ENCODE peak calls at places on chromosomes 13 and 19, in six cellular contexts. One of them, this sample, is unnamed.

GRCh38 chr13:66952507-66952906 is 277.6 kb downstream of the PCDH9 start:
- DNase-seq in dorsolateral prefrontal cortex: no peak
- DNase-seq in thoracic aorta: no peak
- DNase-seq in ascending aorta: no peak
- DNase-seq in thyroid gland: no peak
- DNase-seq in A549: no peak
- DNase-seq in this sample: no peak

GRCh38 chr13:95437561-95437960 is 115.0 kb upstream of the CLDN10 start:
- DNase-seq in thoracic aorta: no peak
- DNase-seq in A549: peak; percentile 4
- DNase-seq in dorsolateral prefrontal cortex: no peak
- DNase-seq in ascending aorta: no peak
- DNase-seq in thyroid gland: no peak
- DNase-seq in this sample: peak; percentile 10

GRCh38 chr13:24221007-24221406 is 60.5 kb downstream of the SPATA13 start:
- DNase-seq in dorsolateral prefrontal cortex: no peak
- DNase-seq in thyroid gland: no peak
- DNase-seq in thoracic aorta: no peak
- DNase-seq in A549: peak; percentile 76
- DNase-seq in ascending aorta: no peak
- DNase-seq in this sample: no peak

GRCh38 chr19:41945135-41945766 is 13.9 kb downstream of the RABAC1 start:
- DNase-seq in dorsolateral prefrontal cortex: no peak
- DNase-seq in thoracic aorta: no peak
- DNase-seq in ascending aorta: no peak
- DNase-seq in thyroid gland: peak; percentile 31
- DNase-seq in A549: no peak
- DNase-seq in this sample: no peak

GRCh38 chr13:48551329-48551728 is 18.4 kb upstream of the RCBTB2 start:
- DNase-seq in thoracic aorta: no peak
- DNase-seq in A549: no peak
- DNase-seq in ascending aorta: no peak
- DNase-seq in dorsolateral prefrontal cortex: no peak
- DNase-seq in thyroid gland: no peak
- DNase-seq in this sample: no peak

GRCh38 chr19:15539638-15540037 is 31.3 kb downstream of the CYP4F22 start:
- DNase-seq in ascending aorta: no peak
- DNase-seq in thoracic aorta: no peak
- DNase-seq in thyroid gland: no peak
- DNase-seq in A549: no peak
- DNase-seq in dorsolateral prefrontal cortex: no peak
- DNase-seq in this sample: no peak

GRCh38 chr19:45451181-45451849 is 16.5 kb upstream of the FOSB start:
- DNase-seq in A549: no peak
- DNase-seq in thoracic aorta: no peak
- DNase-seq in thyroid gland: peak; percentile 61
- DNase-seq in dorsolateral prefrontal cortex: no peak
- DNase-seq in ascending aorta: peak; percentile 79
- DNase-seq in this sample: peak; percentile 69

GRCh38 chr19:1584500-1585242 is 8.0 kb downstream of the MBD3 start:
- DNase-seq in thoracic aorta: no peak
- DNase-seq in A549: no peak
- DNase-seq in dorsolateral prefrontal cortex: no peak
- DNase-seq in thyroid gland: no peak
- DNase-seq in ascending aorta: no peak
- DNase-seq in this sample: no peak

GRCh38 chr19:45423589-45424190 is at the start of gene ERCC1:
- DNase-seq in A549: peak; percentile 98
- DNase-seq in thyroid gland: peak; percentile 99
- DNase-seq in dorsolateral prefrontal cortex: peak; percentile 94
- DNase-seq in thoracic aorta: peak; percentile 89
- DNase-seq in ascending aorta: peak; percentile 98
- DNase-seq in this sample: peak; percentile 97

GRCh38 chr13:112179995-112180394 is 113.0 kb downstream of the SOX1 start:
- DNase-seq in ascending aorta: no peak
- DNase-seq in thoracic aorta: no peak
- DNase-seq in dorsolateral prefrontal cortex: no peak
- DNase-seq in thyroid gland: no peak
- DNase-seq in A549: no peak
- DNase-seq in this sample: no peak

GRCh38 chr19:45443462-45444317 is 20.0 kb upstream of the ERCC1 start:
- DNase-seq in thyroid gland: peak; percentile 98
- DNase-seq in A549: peak; percentile 98
- DNase-seq in thoracic aorta: peak; percentile 95
- DNase-seq in ascending aorta: peak; percentile 100
- DNase-seq in dorsolateral prefrontal cortex: peak; percentile 77
- DNase-seq in this sample: peak; percentile 95

GRCh38 chr13:112785419-112785856 is 95.6 kb downstream of the ATP11A start:
- DNase-seq in thyroid gland: no peak
- DNase-seq in dorsolateral prefrontal cortex: no peak
- DNase-seq in A549: no peak
- DNase-seq in thoracic aorta: no peak
- DNase-seq in ascending aorta: no peak
- DNase-seq in this sample: no peak

GRCh38 chr19:46126086-46126485 is 1.6 kb upstream of the IGFL3 start:
- DNase-seq in A549: no peak
- DNase-seq in ascending aorta: no peak
- DNase-seq in dorsolateral prefrontal cortex: no peak
- DNase-seq in thoracic aorta: no peak
- DNase-seq in thyroid gland: no peak
- DNase-seq in this sample: peak; percentile 19

GRCh38 chr13:99404005-99404755 is 97.0 kb upstream of the GPR183 start:
- DNase-seq in thoracic aorta: no peak
- DNase-seq in A549: no peak
- DNase-seq in ascending aorta: peak; percentile 56
- DNase-seq in thyroid gland: no peak
- DNase-seq in dorsolateral prefrontal cortex: no peak
- DNase-seq in this sample: no peak

GRCh38 chr13:110981379-110981778 is 66.5 kb upstream of the ANKRD10 start:
- DNase-seq in dorsolateral prefrontal cortex: no peak
- DNase-seq in ascending aorta: no peak
- DNase-seq in thoracic aorta: no peak
- DNase-seq in A549: no peak
- DNase-seq in thyroid gland: no peak
- DNase-seq in this sample: no peak

GRCh38 chr19:41377977-41378707 is 1.8 kb downstream of the TMEM91 start:
- DNase-seq in thyroid gland: no peak
- DNase-seq in dorsolateral prefrontal cortex: no peak
- DNase-seq in A549: no peak
- DNase-seq in thoracic aorta: no peak
- DNase-seq in ascending aorta: no peak
- DNase-seq in this sample: no peak

GRCh38 chr13:102443234-102443633 is 41.4 kb upstream of the FGF14 start:
- DNase-seq in thoracic aorta: no peak
- DNase-seq in ascending aorta: no peak
- DNase-seq in dorsolateral prefrontal cortex: no peak
- DNase-seq in A549: no peak
- DNase-seq in thyroid gland: no peak
- DNase-seq in this sample: no peak

GRCh38 chr19:35116085-35116801 is 620 bp downstream of the FXYD3 start:
- DNase-seq in ascending aorta: no peak
- DNase-seq in dorsolateral prefrontal cortex: no peak
- DNase-seq in A549: no peak
- DNase-seq in thoracic aorta: no peak
- DNase-seq in thyroid gland: no peak
- DNase-seq in this sample: no peak

GRCh38 chr13:77377016-77377415 is 50.1 kb upstream of the MYCBP2 start:
- DNase-seq in thyroid gland: peak; percentile 35
- DNase-seq in thoracic aorta: no peak
- DNase-seq in A549: no peak
- DNase-seq in dorsolateral prefrontal cortex: no peak
- DNase-seq in ascending aorta: no peak
- DNase-seq in this sample: no peak

GRCh38 chr13:80742027-80742426 is 401.1 kb upstream of the SPRY2 start:
- DNase-seq in thoracic aorta: no peak
- DNase-seq in A549: no peak
- DNase-seq in ascending aorta: no peak
- DNase-seq in thyroid gland: no peak
- DNase-seq in dorsolateral prefrontal cortex: no peak
- DNase-seq in this sample: no peak

GRCh38 chr13:109773276-109773675 is 13.1 kb downstream of the IRS2 start:
- DNase-seq in A549: peak; percentile 50
- DNase-seq in dorsolateral prefrontal cortex: no peak
- DNase-seq in ascending aorta: no peak
- DNase-seq in thyroid gland: no peak
- DNase-seq in thoracic aorta: no peak
- DNase-seq in this sample: no peak

GRCh38 chr19:39297931-39298634 is 1.9 kb downstream of the IFNL1 start:
- DNase-seq in ascending aorta: peak; percentile 64
- DNase-seq in dorsolateral prefrontal cortex: no peak
- DNase-seq in A549: no peak
- DNase-seq in thyroid gland: peak; percentile 8
- DNase-seq in thoracic aorta: no peak
- DNase-seq in this sample: no peak

GRCh38 chr13:79212064-79212619 is 193.9 kb downstream of the RBM26 start:
- DNase-seq in thoracic aorta: no peak
- DNase-seq in ascending aorta: no peak
- DNase-seq in A549: no peak
- DNase-seq in thyroid gland: no peak
- DNase-seq in dorsolateral prefrontal cortex: no peak
- DNase-seq in this sample: no peak
- TF ChIP-seq CTCF in thoracic aorta: no peak
- TF ChIP-seq CTCF in ascending aorta: no peak
- TF ChIP-seq CTCF in A549: no peak
- TF ChIP-seq CTCF in thyroid gland: no peak
- TF ChIP-seq CTCF in dorsolateral prefrontal cortex: no peak
- TF ChIP-seq CTCF in this sample: no peak

DNA sequence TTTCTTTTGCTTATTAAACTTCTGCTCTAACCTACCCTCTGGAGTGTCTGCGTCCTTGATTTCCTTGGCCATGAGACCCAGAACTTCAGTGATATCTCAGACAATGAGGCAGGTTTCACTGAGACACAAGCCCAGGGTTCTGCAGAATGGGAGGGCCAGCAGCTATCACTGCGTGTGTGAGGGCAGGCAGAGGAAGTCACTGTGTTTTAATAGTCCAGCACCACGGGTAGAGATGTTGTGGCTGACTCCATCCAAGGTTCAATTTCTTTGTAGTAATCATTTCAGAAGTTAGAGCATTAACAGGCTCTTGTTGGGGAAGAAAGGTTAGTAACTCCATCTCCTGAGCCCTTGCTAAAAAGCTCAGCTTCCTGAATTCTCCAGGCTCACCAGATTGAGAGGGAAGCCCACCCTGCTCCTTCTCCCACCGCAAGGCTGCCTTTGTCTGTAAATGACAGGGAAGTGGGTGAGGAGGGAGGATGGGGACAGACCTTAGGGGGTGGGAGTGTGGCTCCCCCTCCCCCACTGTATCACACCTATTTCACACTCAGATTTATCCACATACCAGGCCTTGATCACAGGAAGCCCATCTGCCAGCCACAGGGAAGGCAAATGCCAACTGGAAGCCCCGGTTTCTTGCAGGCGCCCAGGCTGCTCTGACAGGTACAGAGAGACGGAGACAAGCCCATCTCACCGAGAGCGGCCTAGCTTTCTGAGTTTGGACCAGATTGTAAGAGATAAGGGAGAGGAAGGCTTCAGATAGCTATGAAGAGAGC is 2.1 kb downstream of the C19orf12 start:
- DNase-seq in thoracic aorta: no peak
- DNase-seq in ascending aorta: no peak
- DNase-seq in dorsolateral prefrontal cortex: no peak
- DNase-seq in A549: no peak
- DNase-seq in thyroid gland: no peak
- DNase-seq in this sample: no peak
- H3K4me3 ChIP-seq in thoracic aorta: peak overlapping the region; percentile 100
- H3K4me3 ChIP-seq in ascending aorta: no peak overlapping the region
- H3K4me3 ChIP-seq in dorsolateral prefrontal cortex: no peak overlapping the region
- H3K4me3 ChIP-seq in A549: no peak overlapping the region
- H3K4me3 ChIP-seq in thyroid gland: no peak overlapping the region
- H3K4me3 ChIP-seq in this sample: no peak overlapping the region

DNA sequence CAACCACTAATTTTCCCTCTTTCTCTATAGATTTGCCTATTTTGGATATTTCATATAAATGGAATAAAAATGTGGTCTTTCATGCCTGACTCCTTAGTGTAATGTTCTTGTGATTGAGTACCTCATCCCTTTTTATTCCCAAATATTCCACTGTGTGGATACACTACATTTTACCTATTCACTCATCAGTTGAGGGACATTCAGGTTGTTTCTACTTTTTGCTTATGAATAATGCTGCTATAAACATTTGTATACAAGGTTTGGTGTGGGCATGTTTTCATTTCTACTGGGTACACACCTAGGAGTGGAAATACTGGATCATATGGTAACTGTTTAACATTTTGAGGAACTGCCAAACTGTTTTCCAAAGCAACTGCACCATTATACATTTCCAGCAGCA is 5.1 kb upstream of the WBP4 start:
- DNase-seq in A549: no peak
- DNase-seq in thoracic aorta: no peak
- DNase-seq in ascending aorta: no peak
- DNase-seq in dorsolateral prefrontal cortex: no peak
- DNase-seq in thyroid gland: no peak
- DNase-seq in this sample: no peak
- TF ChIP-seq CTCF in A549: no peak
- TF ChIP-seq CTCF in thoracic aorta: no peak
- TF ChIP-seq CTCF in ascending aorta: no peak
- TF ChIP-seq CTCF in dorsolateral prefrontal cortex: no peak
- TF ChIP-seq CTCF in thyroid gland: no peak
- TF ChIP-seq CTCF in this sample: no peak

GRCh38 chr19:49059056-49059455 is 1.5 kb upstream of the CGB7 start:
- DNase-seq in A549: no peak
- DNase-seq in dorsolateral prefrontal cortex: no peak
- DNase-seq in thoracic aorta: no peak
- DNase-seq in thyroid gland: no peak
- DNase-seq in ascending aorta: no peak
- DNase-seq in this sample: no peak

GRCh38 chr19:49061000-49061399 is 3.5 kb upstream of the CGB7 start:
- DNase-seq in thyroid gland: no peak
- DNase-seq in ascending aorta: no peak
- DNase-seq in thoracic aorta: no peak
- DNase-seq in dorsolateral prefrontal cortex: no peak
- DNase-seq in A549: no peak
- DNase-seq in this sample: no peak

GRCh38 chr19:49058592-49058991 is 1.0 kb upstream of the CGB7 start:
- DNase-seq in ascending aorta: no peak
- DNase-seq in thoracic aorta: no peak
- DNase-seq in thyroid gland: no peak
- DNase-seq in dorsolateral prefrontal cortex: no peak
- DNase-seq in A549: peak; percentile 56
- DNase-seq in this sample: peak; percentile 24

GRCh38 chr19:49056101-49056901 is 1.2 kb downstream of the CGB7 start:
- DNase-seq in thoracic aorta: no peak
- DNase-seq in thyroid gland: peak; percentile 46
- DNase-seq in A549: peak; percentile 64
- DNase-seq in ascending aorta: peak; percentile 72
- DNase-seq in dorsolateral prefrontal cortex: no peak
- DNase-seq in this sample: peak; percentile 38

DNA sequence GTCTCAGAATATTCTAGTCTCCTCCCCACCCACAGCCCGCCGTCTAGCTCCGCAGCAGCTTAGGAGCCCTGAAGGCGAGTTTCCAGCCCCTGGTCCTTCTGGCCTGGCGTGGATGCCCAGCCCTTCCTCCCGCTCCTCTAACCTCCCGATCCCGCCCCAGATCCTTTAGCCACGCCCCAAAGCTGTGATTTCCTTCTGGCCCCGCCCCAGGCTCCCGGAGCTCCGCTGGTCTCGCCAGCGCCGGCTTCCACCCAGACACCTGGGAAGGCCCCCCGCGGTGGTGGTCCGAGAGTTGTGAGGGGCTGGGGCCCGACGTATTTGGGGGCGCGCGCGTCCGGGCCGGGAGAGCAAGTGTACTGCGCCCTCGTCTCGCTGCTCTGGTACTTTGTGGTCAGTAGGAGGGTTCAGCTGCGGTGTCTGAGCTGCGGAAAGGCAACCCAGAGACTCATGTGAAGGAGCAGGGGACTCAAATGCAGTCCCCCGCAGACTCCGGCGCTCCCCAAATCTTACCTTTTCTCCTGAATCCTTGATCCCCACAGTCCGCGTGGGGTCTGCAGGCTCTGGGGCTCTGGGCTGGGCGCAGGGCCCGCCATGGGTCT is at the start of gene CGB7:
- DNase-seq in ascending aorta: peak; percentile 74
- DNase-seq in thoracic aorta: peak; percentile 22
- DNase-seq in thyroid gland: peak; percentile 75
- DNase-seq in dorsolateral prefrontal cortex: no peak
- DNase-seq in A549: peak; percentile 57
- DNase-seq in this sample: peak; percentile 61
- H3K4me3 ChIP-seq in ascending aorta: peak within 1 kb of the TSS; percentile 62
- H3K4me3 ChIP-seq in thoracic aorta: peak within 1 kb of the TSS; percentile 89
- H3K4me3 ChIP-seq in thyroid gland: no peak within 1 kb of the TSS
- H3K4me3 ChIP-seq in dorsolateral prefrontal cortex: peak within 1 kb of the TSS; percentile 55
- H3K4me3 ChIP-seq in A549: peak within 1 kb of the TSS; percentile 54
- H3K4me3 ChIP-seq in this sample: peak within 1 kb of the TSS; percentile 60